ENCODE peak calls at places on chromosomes 6 and 20, in four cellular contexts. K is trophoblast cell, B is H9, E is H1. R is an unnamed sample. For H3K79me2, the result is how much of the 10 kb centered on the place peaks cover.

GRCh38 chr6:36655073-36655847 is 23.3 kb upstream of the CDKN1A start:
- DNase-seq in K (no peak), B (no peak), E (no peak), R (no peak)

GRCh38 chr20:19026121-19026878 is 186.1 kb upstream of the SLC24A3 start:
- DNase-seq in K (no peak), B (no peak), E (no peak), R (no peak)

GRCh38 chr20:52748235-52748950 is 223.8 kb upstream of the TSHZ2 start:
- DNase-seq in K (no peak), B (no peak), E (no peak), R (no peak)

GRCh38 chr6:128570439-128571063 is 50.2 kb upstream of the PTPRK start:
- DNase-seq in K (peak), B (no peak), E (no peak), R (no peak)

GRCh38 chr6:52390361-52390727 is 28.4 kb downstream of the PAQR8 start:
- DNase-seq in K (no peak), B (no peak), E (no peak), R (no peak)

GRCh38 chr6:18081025-18081668 is 41.3 kb downstream of the NHLRC1 start:
- DNase-seq in K (peak), B (no peak), E (no peak), R (no peak)

GRCh38 chr6:126804255-126805064 is 314.0 kb upstream of the RSPO3 start:
- DNase-seq in K (peak), B (no peak), E (no peak), R (peak)

GRCh38 chr20:39397646-39398045 is 435.5 kb downstream of the DHX35 start:
- DNase-seq in K (no peak), B (no peak), E (no peak), R (no peak)

GRCh38 chr20:31718952-31719643 is 3.6 kb downstream of the BCL2L1 start:
- DNase-seq in K (peak), B (no peak), E (no peak), R (no peak)

GRCh38 chr20:59765599-59766177 is 161.3 kb downstream of the PHACTR3 start:
- DNase-seq in K (no peak), B (peak), E (no peak), R (peak)

GRCh38 chr20:46568570-46569129 is 18.2 kb upstream of the OCSTAMP start:
- DNase-seq in K (no peak), B (no peak), E (no peak), R (no peak)

GRCh38 chr6:13505345-13505734 is 17.9 kb upstream of the GFOD1 start:
- DNase-seq in K (no peak), B (no peak), E (no peak), R (no peak)

GRCh38 chr6:23663652-23664051 is 462.4 kb upstream of the NRSN1 start:
- DNase-seq in K (no peak), B (no peak), E (no peak), R (no peak)

GRCh38 chr20:13995086-13995665 is at the start of gene MACROD2:
- DNase-seq in K (peak), B (peak), E (peak), R (peak)

GRCh38 chr6:159533568-159533967 is 159.5 kb downstream of the SOD2 start:
- DNase-seq in K (no peak), B (no peak), E (no peak), R (no peak)

GRCh38 chr6:13913226-13914001 is 11.3 kb upstream of the RNF182 start:
- DNase-seq in K (no peak), B (no peak), E (no peak), R (peak)

GRCh38 chr6:53517021-53517420 is 27.9 kb downstream of the GCLC start:
- DNase-seq in K (peak), B (no peak), E (no peak), R (peak)

GRCh38 chr6:92460133-92460532 is 959.2 kb downstream of the EPHA7 start:
- DNase-seq in K (no peak), B (no peak), E (no peak), R (no peak)

GRCh38 chr6:21808045-21808470 is 214.5 kb downstream of the SOX4 start:
- DNase-seq in K (no peak), B (no peak), E (no peak), R (peak)

GRCh38 chr20:37302981-37303380 is 13.5 kb downstream of the MANBAL start:
- DNase-seq in K (peak), B (no peak), E (no peak), R (no peak)
- H3K79me2 ChIP-seq in K (under half), B (under half), E (under half), R (under half)

GRCh38 chr6:4464638-4465037 is 311.6 kb upstream of the CDYL start:
- DNase-seq in K (no peak), B (no peak), E (no peak), R (no peak)

GRCh38 chr6:4460595-4461475 is 315.4 kb upstream of the CDYL start:
- DNase-seq in K (no peak), B (no peak), E (no peak), R (no peak)

GRCh38 chr6:4470698-4471210 is 305.4 kb upstream of the CDYL start:
- DNase-seq in K (no peak), B (peak), E (no peak), R (no peak)

GRCh38 chr6:4466769-4467480 is 309.3 kb upstream of the CDYL start:
- DNase-seq in K (peak), B (no peak), E (no peak), R (no peak)

GRCh38 chr6:4466260-4466659 is 309.9 kb upstream of the CDYL start:
- DNase-seq in K (no peak), B (no peak), E (no peak), R (no peak)
- H3K4ac ChIP-seq in K (no peak), B (no peak), E (no peak), R (no peak)

GRCh38 chr20:62025832-62026563 is 39.7 kb downstream of the TAF4 start:
- DNase-seq in K (no peak), B (no peak), E (no peak), R (peak)

GRCh38 chr20:62026564-62026856 is 39.2 kb downstream of the TAF4 start:
- DNase-seq in K (no peak), B (no peak), E (no peak), R (no peak)

GRCh38 chr20:62027116-62027515 is 38.6 kb downstream of the TAF4 start:
- DNase-seq in K (no peak), B (no peak), E (no peak), R (no peak)

GRCh38 chr20:62023935-62024334 is 41.7 kb downstream of the TAF4 start:
- DNase-seq in K (no peak), B (no peak), E (no peak), R (no peak)

DNA sequence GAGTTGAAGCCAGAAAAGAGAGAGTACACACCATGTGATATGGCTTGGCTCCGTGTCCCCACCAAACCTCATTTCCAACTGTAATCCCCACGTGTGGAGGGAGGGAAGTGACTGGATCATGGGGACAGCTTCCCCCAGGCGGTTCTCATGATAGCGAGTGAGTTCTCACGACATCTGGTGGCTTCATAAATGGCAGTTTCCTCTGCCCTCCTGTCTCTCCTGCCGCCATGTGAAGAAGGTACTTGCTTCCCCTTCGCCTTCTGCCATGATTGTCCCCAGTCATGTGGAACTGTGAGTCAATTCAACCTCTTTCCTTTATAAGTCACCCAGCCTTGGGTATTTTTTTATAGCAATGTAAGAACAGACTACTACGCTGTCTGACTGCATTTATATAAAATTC is 40.3 kb downstream of the TAF4 start:
- DNase-seq in K (no peak), B (no peak), E (no peak), R (no peak)
- H3K79me2 ChIP-seq in K (under half), B (under half), E (under half), R (half or more)

DNA sequence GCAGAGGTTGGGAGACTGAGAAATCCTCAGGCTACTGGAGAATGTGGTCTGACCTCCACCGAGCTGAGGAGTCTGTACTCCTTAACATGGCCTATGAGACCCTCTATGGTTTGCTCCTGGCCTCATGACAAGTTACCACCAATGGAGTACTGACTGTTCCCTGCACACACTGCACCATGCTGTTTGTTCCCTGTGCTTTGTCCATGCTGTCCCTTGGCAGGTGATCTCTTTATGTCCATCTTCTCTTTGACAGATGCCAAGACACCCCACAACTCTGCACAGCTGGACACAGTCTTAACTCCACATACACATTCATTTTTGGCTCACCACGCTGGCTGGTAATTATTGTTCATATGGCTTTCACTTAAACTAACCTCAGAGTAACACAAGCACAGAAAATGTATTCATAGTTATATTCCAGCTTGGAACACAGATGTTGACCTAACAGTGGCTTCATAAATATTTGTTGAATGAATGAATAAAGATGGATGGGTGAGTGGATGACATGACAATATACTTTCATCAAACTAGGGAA is 258.0 kb downstream of the ATXN1 start:
- DNase-seq in K (no peak), B (no peak), E (no peak), R (no peak)
- H3K4ac ChIP-seq in K (no peak), B (no peak), E (no peak), R (no peak)

DNA sequence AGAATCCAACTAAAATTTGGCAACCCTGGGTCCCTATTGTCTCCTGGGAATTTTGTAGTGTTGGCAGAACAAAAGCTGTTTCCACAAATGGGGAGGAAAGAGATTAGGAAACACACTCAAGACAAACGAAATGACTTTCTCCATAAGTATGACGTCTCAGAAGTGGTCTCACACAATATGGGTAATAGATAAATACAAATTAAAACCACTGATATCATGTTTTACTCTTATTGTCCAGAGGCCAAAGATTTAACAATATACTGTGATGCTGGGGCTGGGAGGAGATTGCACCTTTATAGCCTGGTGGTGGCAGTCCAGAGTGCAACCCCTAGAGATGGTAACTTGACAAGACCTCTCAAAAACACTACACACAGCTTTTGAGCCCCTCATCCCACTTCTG is 18.6 kb downstream of the FKBP1A start:
- DNase-seq in K (no peak), B (no peak), E (no peak), R (no peak)
- H3K79me2 ChIP-seq in K (under half), B (under half), E (under half), R (under half)

GRCh38 chr6:63351995-63352586 is 32.3 kb upstream of the LGSN start:
- DNase-seq in K (no peak), B (no peak), E (no peak), R (no peak)

GRCh38 chr6:63349401-63349800 is 29.6 kb upstream of the LGSN start:
- DNase-seq in K (peak), B (no peak), E (no peak), R (no peak)

GRCh38 chr6:63347599-63347998 is 27.8 kb upstream of the LGSN start:
- DNase-seq in K (peak), B (no peak), E (no peak), R (no peak)

GRCh38 chr6:63348836-63349235 is 29.1 kb upstream of the LGSN start:
- DNase-seq in K (peak), B (no peak), E (no peak), R (no peak)

GRCh38 chr6:63346217-63346834 is 26.5 kb upstream of the LGSN start:
- DNase-seq in K (no peak), B (no peak), E (no peak), R (no peak)
- H3K4ac ChIP-seq in K (no peak), B (no peak), E (no peak), R (no peak)

GRCh38 chr20:2654384-2654822 is 2.0 kb downstream of the NOP56 start:
- DNase-seq in K (no peak), B (no peak), E (no peak), R (no peak)
- H3K79me2 ChIP-seq in K (under half), B (under half), E (under half), R (under half)

GRCh38 chr20:50194831-50195523 is 4.3 kb downstream of the CEBPB start:
- DNase-seq in K (peak), B (no peak), E (no peak), R (peak)
- H3K4ac ChIP-seq in K (no peak), B (no peak), E (no peak), R (no peak)

GRCh38 chr20:36856691-36857635 is 19.0 kb upstream of the TLDC2 start:
- DNase-seq in K (no peak), B (no peak), E (no peak), R (no peak)
- H3K79me2 ChIP-seq in K (under half), B (under half), E (under half), R (under half)